ENCODE peak calls at places on chromosomes 13 and 19, in five cellular contexts. One of them, this sample, is unnamed.
A peak's percentile ranks its signal among the peaks of the same experiment; 100 is the strongest.

GRCh38 chr19:40596608-40597328 is 4.4 kb upstream of the LTBP4 start:
- DNase-seq in GM12865: no peak
- DNase-seq in MM.1S: no peak
- DNase-seq in A673: no peak
- DNase-seq in IMR-90: peak; percentile 59
- DNase-seq in this sample: peak; percentile 34

GRCh38 chr19:41697198-41697855 is 9.3 kb upstream of the CEACAM7 start:
- DNase-seq in MM.1S: no peak
- DNase-seq in GM12865: no peak
- DNase-seq in A673: no peak
- DNase-seq in IMR-90: no peak
- DNase-seq in this sample: no peak

GRCh38 chr19:49343127-49343526 is 7.9 kb downstream of the CD37 start:
- DNase-seq in A673: no peak
- DNase-seq in GM12865: peak; percentile 50
- DNase-seq in MM.1S: no peak
- DNase-seq in IMR-90: no peak
- DNase-seq in this sample: no peak

GRCh38 chr13:57633950-57634828 is 2.6 kb downstream of the PCDH17 start:
- DNase-seq in A673: no peak
- DNase-seq in IMR-90: no peak
- DNase-seq in GM12865: no peak
- DNase-seq in MM.1S: no peak
- DNase-seq in this sample: no peak

GRCh38 chr19:12868540-12869112 is 12.6 kb downstream of the DNASE2 start:
- DNase-seq in A673: no peak
- DNase-seq in GM12865: peak; percentile 62
- DNase-seq in IMR-90: no peak
- DNase-seq in MM.1S: no peak
- DNase-seq in this sample: peak; percentile 25

GRCh38 chr19:10601999-10602329 is 14.9 kb upstream of the AP1M2 start:
- DNase-seq in A673: no peak
- DNase-seq in IMR-90: no peak
- DNase-seq in GM12865: no peak
- DNase-seq in MM.1S: no peak
- DNase-seq in this sample: no peak

GRCh38 chr19:39820696-39821095 is 13.3 kb downstream of the DYRK1B start:
- DNase-seq in GM12865: no peak
- DNase-seq in IMR-90: no peak
- DNase-seq in A673: no peak
- DNase-seq in MM.1S: no peak
- DNase-seq in this sample: no peak

GRCh38 chr13:106471957-106472543 is 63.4 kb downstream of the EFNB2 start:
- DNase-seq in MM.1S: no peak
- DNase-seq in IMR-90: peak; percentile 91
- DNase-seq in GM12865: peak; percentile 33
- DNase-seq in A673: no peak
- DNase-seq in this sample: peak; percentile 85

GRCh38 chr19:5097331-5097930 is 128.5 kb downstream of the KDM4B start:
- DNase-seq in MM.1S: no peak
- DNase-seq in IMR-90: no peak
- DNase-seq in GM12865: no peak
- DNase-seq in A673: no peak
- DNase-seq in this sample: no peak

GRCh38 chr19:47111081-47111589 is 2.4 kb downstream of the ZC3H4 start:
- DNase-seq in IMR-90: no peak
- DNase-seq in MM.1S: peak; percentile 45
- DNase-seq in A673: peak; percentile 27
- DNase-seq in GM12865: peak; percentile 70
- DNase-seq in this sample: no peak

GRCh38 chr19:35013047-35013819 is 13.1 kb downstream of the GRAMD1A start:
- DNase-seq in IMR-90: peak; percentile 57
- DNase-seq in A673: peak; percentile 71
- DNase-seq in GM12865: peak; percentile 78
- DNase-seq in MM.1S: peak; percentile 16
- DNase-seq in this sample: peak; percentile 16

GRCh38 chr13:80341098-80341701 is at the start of gene SPRY2:
- DNase-seq in IMR-90: peak; percentile 96
- DNase-seq in A673: peak; percentile 97
- DNase-seq in GM12865: peak; percentile 70
- DNase-seq in MM.1S: peak; percentile 42
- DNase-seq in this sample: peak; percentile 97

GRCh38 chr13:58949646-58950045 is 1214.1 kb downstream of the DIAPH3 start:
- DNase-seq in A673: peak; percentile 8
- DNase-seq in MM.1S: no peak
- DNase-seq in GM12865: no peak
- DNase-seq in IMR-90: no peak
- DNase-seq in this sample: no peak

GRCh38 chr13:41587490-41587889 is 130.1 kb downstream of the RGCC start:
- DNase-seq in GM12865: no peak
- DNase-seq in MM.1S: no peak
- DNase-seq in A673: no peak
- DNase-seq in IMR-90: no peak
- DNase-seq in this sample: no peak
- TF ChIP-seq CTCF in GM12865: no peak
- TF ChIP-seq CTCF in MM.1S: no peak
- TF ChIP-seq CTCF in A673: peak; percentile 27
- TF ChIP-seq CTCF in IMR-90: no peak
- TF ChIP-seq CTCF in this sample: peak; percentile 54

GRCh38 chr13:51348069-51348967 is 8.8 kb downstream of the SERPINE3 start:
- DNase-seq in MM.1S: no peak
- DNase-seq in IMR-90: no peak
- DNase-seq in A673: no peak
- DNase-seq in GM12865: no peak
- DNase-seq in this sample: no peak

GRCh38 chr13:51346397-51346796 is 6.9 kb downstream of the SERPINE3 start:
- DNase-seq in IMR-90: no peak
- DNase-seq in GM12865: peak; percentile 14
- DNase-seq in A673: no peak
- DNase-seq in MM.1S: no peak
- DNase-seq in this sample: no peak

GRCh38 chr13:51349016-51349415 is 9.5 kb downstream of the SERPINE3 start:
- DNase-seq in A673: no peak
- DNase-seq in IMR-90: no peak
- DNase-seq in MM.1S: no peak
- DNase-seq in GM12865: no peak
- DNase-seq in this sample: no peak

GRCh38 chr13:51342706-51343105 is 3.2 kb downstream of the SERPINE3 start:
- DNase-seq in IMR-90: peak; percentile 78
- DNase-seq in A673: no peak
- DNase-seq in MM.1S: no peak
- DNase-seq in GM12865: no peak
- DNase-seq in this sample: peak; percentile 73

GRCh38 chr13:51347099-51347498 is 7.6 kb downstream of the SERPINE3 start:
- DNase-seq in IMR-90: no peak
- DNase-seq in GM12865: no peak
- DNase-seq in MM.1S: no peak
- DNase-seq in A673: no peak
- DNase-seq in this sample: no peak
- TF ChIP-seq CTCF in IMR-90: no peak
- TF ChIP-seq CTCF in GM12865: no peak
- TF ChIP-seq CTCF in MM.1S: no peak
- TF ChIP-seq CTCF in A673: no peak
- TF ChIP-seq CTCF in this sample: no peak

DNA sequence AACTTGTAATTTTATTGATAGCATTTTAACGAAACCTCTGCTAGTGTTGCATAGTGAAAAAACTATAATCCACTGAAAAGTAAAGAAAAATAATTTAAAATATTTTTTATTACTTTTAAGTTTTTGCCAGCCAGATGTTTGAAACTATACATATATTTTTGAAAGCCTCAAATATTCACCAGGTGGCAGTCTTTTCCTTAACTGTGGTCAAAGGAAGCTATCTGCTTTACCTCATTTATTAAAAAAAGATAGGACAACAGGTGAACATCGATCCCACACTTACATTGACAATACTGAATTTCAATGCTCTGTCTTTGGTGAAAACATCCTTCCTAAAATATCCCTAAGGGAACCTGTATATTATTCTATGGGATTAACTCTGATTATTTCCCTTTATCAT is 100.5 kb downstream of the TRPC4 start:
- DNase-seq in IMR-90: no peak
- DNase-seq in MM.1S: peak; percentile 11
- DNase-seq in A673: peak; percentile 43
- DNase-seq in GM12865: no peak
- DNase-seq in this sample: no peak
- TF ChIP-seq CTCF in IMR-90: no peak
- TF ChIP-seq CTCF in MM.1S: no peak
- TF ChIP-seq CTCF in A673: peak; percentile 55
- TF ChIP-seq CTCF in GM12865: no peak
- TF ChIP-seq CTCF in this sample: peak; percentile 63

GRCh38 chr13:50509771-50510441 is 333.6 kb downstream of the DLEU7 start:
- DNase-seq in A673: peak; percentile 34
- DNase-seq in GM12865: no peak
- DNase-seq in MM.1S: no peak
- DNase-seq in IMR-90: peak; percentile 50
- DNase-seq in this sample: no peak

GRCh38 chr13:50513528-50513863 is 330.0 kb downstream of the DLEU7 start:
- DNase-seq in GM12865: no peak
- DNase-seq in MM.1S: no peak
- DNase-seq in IMR-90: no peak
- DNase-seq in A673: no peak
- DNase-seq in this sample: no peak

GRCh38 chr13:50514249-50514648 is 329.2 kb downstream of the DLEU7 start:
- DNase-seq in GM12865: no peak
- DNase-seq in MM.1S: no peak
- DNase-seq in IMR-90: no peak
- DNase-seq in A673: no peak
- DNase-seq in this sample: no peak

GRCh38 chr13:50511877-50512332 is 331.6 kb downstream of the DLEU7 start:
- DNase-seq in GM12865: peak; percentile 46
- DNase-seq in IMR-90: no peak
- DNase-seq in A673: no peak
- DNase-seq in MM.1S: peak; percentile 57
- DNase-seq in this sample: no peak

GRCh38 chr13:50512602-50513527 is 330.6 kb downstream of the DLEU7 start:
- DNase-seq in GM12865: peak; percentile 79
- DNase-seq in MM.1S: peak; percentile 80
- DNase-seq in A673: no peak
- DNase-seq in IMR-90: peak; percentile 61
- DNase-seq in this sample: no peak
- TF ChIP-seq CTCF in GM12865: no peak
- TF ChIP-seq CTCF in MM.1S: peak; percentile 16
- TF ChIP-seq CTCF in A673: no peak
- TF ChIP-seq CTCF in IMR-90: no peak
- TF ChIP-seq CTCF in this sample: no peak